ENCODE peak calls at places on chromosomes 11 and 22, in four cellular contexts. W is H1, X is K562, M is HepG2. S is an unnamed sample.

GRCh38 chr11:60777572-60777971 is 7.6 kb upstream of the MS4A10 start:
- DNase-seq in W (no peak), X (no peak), M (peak; percentile 37), S (peak; percentile 41)

GRCh38 chr22:31243339-31244043 is 31.4 kb downstream of the LIMK2 start:
- DNase-seq in W (no peak), X (no peak), M (no peak), S (peak; percentile 55)

GRCh38 chr11:33515347-33515746 is 185.3 kb downstream of the C11orf91 start:
- DNase-seq in W (no peak), X (no peak), M (no peak), S (no peak)

GRCh38 chr11:35166369-35167360 is 27.7 kb downstream of the CD44 start:
- DNase-seq in W (no peak), X (no peak), M (no peak), S (peak; percentile 73)

GRCh38 chr22:45201678-45202332 is 38.1 kb downstream of the NUP50 start:
- DNase-seq in W (no peak), X (no peak), M (no peak), S (peak; percentile 64)

GRCh38 chr22:23289130-23289503 is 108.8 kb downstream of the BCR start:
- DNase-seq in W (no peak), X (peak; percentile 28), M (no peak), S (no peak)

GRCh38 chr11:31800398-31801265 is 10.5 kb downstream of the PAX6 start:
- DNase-seq in W (no peak), X (no peak), M (no peak), S (no peak)

GRCh38 chr11:122634507-122634906 is 21.0 kb upstream of the UBASH3B start:
- DNase-seq in W (no peak), X (no peak), M (no peak), S (no peak)

GRCh38 chr11:3051435-3052108 is 5.7 kb downstream of the CARS1 start:
- DNase-seq in W (no peak), X (peak; percentile 65), M (no peak), S (no peak)

GRCh38 chr22:37492428-37493344 is 6.5 kb upstream of the MFNG start:
- DNase-seq in W (peak; percentile 46), X (peak; percentile 52), M (no peak), S (peak; percentile 71)

GRCh38 chr11:75733346-75734107 is 15.9 kb downstream of the MOGAT2 start:
- DNase-seq in W (no peak), X (no peak), M (no peak), S (no peak)

GRCh38 chr22:22977479-22978200 is 90.0 kb downstream of the IGLL5 start:
- DNase-seq in W (no peak), X (no peak), M (no peak), S (no peak)

GRCh38 chr11:46918087-46918751 is at the start of gene LRP4:
- DNase-seq in W (no peak), X (no peak), M (no peak), S (peak; percentile 35)

GRCh38 chr11:44286268-44286880 is 23.6 kb downstream of the ALX4 start:
- DNase-seq in W (no peak), X (peak; percentile 86), M (peak; percentile 35), S (peak; percentile 70)

GRCh38 chr11:65159005-65159404 is 11.0 kb upstream of the SPDYC start:
- DNase-seq in W (no peak), X (no peak), M (no peak), S (no peak)

GRCh38 chr11:122439911-122440782 is 215.4 kb upstream of the UBASH3B start:
- DNase-seq in W (no peak), X (no peak), M (peak; percentile 83), S (peak; percentile 15)

GRCh38 chr11:117941163-117941707 is 12.0 kb upstream of the TMPRSS13 start:
- DNase-seq in W (no peak), X (no peak), M (no peak), S (no peak)

GRCh38 chr22:35674335-35674734 is 26.1 kb downstream of the APOL6 start:
- DNase-seq in W (no peak), X (no peak), M (no peak), S (no peak)
- TF ChIP-seq CHD2 in W (no peak), X (no peak), M (no peak), S (no peak)

GRCh38 chr22:44026066-44026629 is 2.0 kb downstream of the PARVB start:
- DNase-seq in W (no peak), X (no peak), M (no peak), S (no peak)

GRCh38 chr22:44020981-44021380 is 3.1 kb upstream of the PARVB start:
- DNase-seq in W (no peak), X (peak; percentile 31), M (no peak), S (no peak)

GRCh38 chr22:44024288-44024908 is at the start of gene PARVB:
- DNase-seq in W (no peak), X (peak; percentile 33), M (no peak), S (no peak)

GRCh38 chr22:44025171-44026065 is 1.3 kb downstream of the PARVB start:
- DNase-seq in W (no peak), X (peak; percentile 72), M (no peak), S (no peak)

DNA sequence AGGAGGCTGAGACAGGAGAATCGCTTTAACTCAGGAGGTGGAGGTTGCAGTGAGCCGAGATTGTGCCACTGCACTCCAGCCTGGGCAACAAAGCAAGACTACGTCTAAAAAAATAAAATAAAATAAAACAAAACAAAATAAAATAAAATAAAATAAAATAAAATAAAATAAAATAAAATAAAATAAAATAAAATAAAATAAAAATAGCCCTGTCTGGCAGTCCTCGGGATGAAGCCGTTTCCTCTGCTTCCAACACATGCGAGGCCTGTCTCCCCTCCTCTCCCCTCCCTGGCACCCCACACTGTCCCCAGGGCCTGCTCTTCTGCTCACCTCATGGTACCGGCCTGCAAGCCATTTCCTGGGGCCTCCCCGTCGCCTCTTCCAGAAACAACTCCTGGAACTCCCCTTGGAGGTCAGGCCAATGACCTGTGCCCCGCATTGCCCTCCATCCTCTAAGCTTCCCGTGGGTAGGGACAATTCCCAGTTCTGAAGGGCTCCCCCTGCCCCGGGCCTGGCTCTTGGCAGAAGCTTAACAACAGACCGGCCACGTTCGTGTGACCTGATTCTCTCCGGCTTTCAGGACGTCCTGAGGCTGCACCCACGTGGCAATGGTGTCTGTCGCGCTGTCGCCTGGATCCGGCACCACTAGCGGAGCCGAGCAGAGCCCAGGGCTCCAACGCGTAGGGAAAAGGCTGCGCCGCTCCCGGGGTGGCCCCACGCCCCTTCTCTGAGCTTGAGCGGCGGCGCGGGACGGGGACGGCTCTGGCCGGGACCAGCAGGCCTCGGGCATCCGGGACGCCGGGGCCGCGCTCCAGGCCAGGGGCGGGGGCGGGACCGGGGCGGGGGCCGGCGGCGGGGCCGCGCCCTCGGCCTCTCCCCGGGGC is 456 bp upstream of the PARVB start:
- DNase-seq in W (no peak), X (peak; percentile 51), M (no peak), S (peak; percentile 51)
- TF ChIP-seq JUN in W (no peak), X (peak; percentile 26), M (no peak), S (peak; percentile 20)

DNA sequence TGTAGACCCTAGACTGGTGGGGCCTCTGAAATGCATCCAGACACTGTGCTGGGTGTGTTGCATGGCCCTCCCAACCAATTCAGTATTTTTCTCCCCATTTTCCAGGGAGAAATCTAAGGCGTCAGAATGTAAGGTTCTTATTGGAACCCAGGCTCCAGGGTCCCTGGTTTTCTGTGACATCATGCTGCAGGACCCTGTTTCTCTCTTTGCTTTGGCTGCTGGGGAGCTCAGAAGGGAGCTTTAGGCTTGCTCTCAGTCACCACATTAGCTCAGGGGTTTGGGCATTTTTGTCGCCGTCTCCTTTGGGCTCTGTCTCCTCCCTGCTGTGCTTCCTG is 2.9 kb downstream of the MYEOV start:
- DNase-seq in W (no peak), X (no peak), M (no peak), S (no peak)
- H3K4me3 ChIP-seq in W (no peak overlapping the region), X (peak overlapping the region; percentile 69), M (peak overlapping the region; percentile 18), S (peak overlapping the region; percentile 69)

GRCh38 chr11:15208570-15209222 is 94.0 kb downstream of the INSC start:
- DNase-seq in W (peak; percentile 59), X (peak; percentile 74), M (peak; percentile 52), S (peak; percentile 80)

GRCh38 chr11:15212876-15213275 is 98.2 kb downstream of the INSC start:
- DNase-seq in W (no peak), X (no peak), M (no peak), S (no peak)

GRCh38 chr11:15216678-15217077 is 102.0 kb downstream of the INSC start:
- DNase-seq in W (no peak), X (peak; percentile 6), M (no peak), S (no peak)

DNA sequence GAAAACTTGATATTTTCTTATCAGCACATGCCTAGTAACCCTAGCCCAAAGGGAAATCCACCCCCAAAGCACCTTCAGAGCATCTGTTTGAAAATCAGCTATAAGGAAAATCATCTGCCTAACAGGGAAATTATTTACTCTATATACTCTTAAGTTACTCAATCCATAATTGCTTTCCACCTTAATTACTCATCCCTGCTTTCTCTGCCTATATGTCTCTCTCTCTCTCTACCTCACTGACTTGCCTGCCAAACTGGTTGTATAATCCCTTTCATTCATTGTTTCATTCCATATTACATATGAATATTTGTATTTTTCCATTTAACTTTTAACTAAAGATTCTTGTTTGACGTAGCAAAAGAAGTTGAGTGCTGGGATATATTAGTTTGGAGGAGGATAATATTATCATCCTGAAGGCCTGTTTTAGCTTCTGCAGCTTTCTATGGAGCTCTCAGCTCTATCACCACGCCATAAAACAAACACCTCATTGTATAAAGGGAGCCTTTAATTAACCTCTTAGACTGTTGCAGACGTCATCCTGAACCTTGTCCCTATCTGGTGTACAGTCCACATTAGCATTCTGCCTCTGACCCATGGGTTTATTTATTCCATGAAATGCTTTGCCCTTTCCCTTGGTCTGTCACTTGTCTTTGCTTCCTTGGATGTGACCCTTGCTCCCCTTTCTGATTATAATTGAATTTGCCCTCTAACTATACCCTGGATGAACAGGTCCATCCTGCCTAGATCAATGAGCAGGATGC is 98.9 kb downstream of the INSC start:
- DNase-seq in W (no peak), X (no peak), M (peak; percentile 52), S (no peak)
- TF ChIP-seq CHD2 in W (no peak), X (no peak), M (no peak), S (no peak)

DNA sequence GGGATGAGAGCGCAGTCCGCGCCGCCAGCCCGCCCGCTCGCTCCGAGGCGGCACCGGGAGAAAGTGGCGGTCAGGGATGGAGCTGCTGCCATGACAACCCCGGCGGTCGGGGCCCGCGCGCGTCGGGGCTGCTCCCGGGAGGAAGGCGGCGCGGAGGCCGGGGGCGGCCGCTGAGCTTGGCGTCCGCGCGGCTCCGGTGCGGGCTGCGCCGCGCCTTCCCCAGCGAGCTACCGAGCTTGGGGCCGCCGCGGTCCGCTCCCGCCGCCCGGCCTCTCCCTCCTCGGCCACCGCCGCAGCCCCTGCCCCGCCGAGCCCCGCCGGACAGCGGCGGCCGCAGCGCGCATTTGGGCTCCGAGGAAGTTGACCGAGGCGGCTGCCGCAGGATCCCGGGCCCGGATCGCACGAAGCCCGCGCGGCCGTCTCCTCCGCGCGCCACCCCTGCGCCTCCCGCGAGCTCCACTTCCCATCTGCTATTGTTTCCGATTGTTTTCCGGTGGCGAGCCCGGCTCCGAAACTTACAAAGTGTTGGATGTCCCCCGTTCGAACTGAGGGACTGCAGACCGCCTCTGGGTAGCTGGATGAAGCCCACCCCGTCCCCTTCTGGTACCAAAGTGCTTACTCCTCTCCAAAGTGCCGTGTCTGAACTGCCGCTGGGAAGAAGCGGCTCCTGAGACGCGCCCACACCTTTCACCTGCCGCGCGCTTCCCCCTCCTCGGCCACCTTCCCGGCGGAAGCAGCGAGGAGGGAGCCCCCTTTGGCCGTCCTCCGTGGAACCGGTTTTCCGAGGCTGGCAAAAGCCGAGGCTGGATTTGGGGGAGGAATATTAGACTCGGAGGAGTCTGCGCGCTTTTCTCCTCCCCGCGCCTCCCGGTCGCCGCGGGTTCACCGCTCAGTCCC is 540.3 kb downstream of the NTM start:
- DNase-seq in W (no peak), X (no peak), M (no peak), S (peak; percentile 3)
- TF ChIP-seq JUN in W (no peak), X (no peak), M (no peak), S (no peak)

S was measured in A549.